ENCODE peak calls at places on chromosomes 11 and 22, in ten cellular contexts. One of them, this sample, is unnamed.

GRCh38 chr11:94876222-94876621 is 97.1 kb downstream of the CWC15 start:
- DNase-seq in endothelial cell of umbilical vein: no peak
- DNase-seq in MM.1S: no peak
- DNase-seq in HCT116: no peak
- DNase-seq in neuronal stem cell: no peak
- DNase-seq in neural progenitor cell: no peak
- DNase-seq in GM23338: no peak
- DNase-seq in fibroblast of lung: no peak
- DNase-seq in mammary epithelial cell: no peak
- DNase-seq in IMR-90: no peak
- DNase-seq in this sample: no peak

GRCh38 chr11:5989203-5989602 is 2.4 kb upstream of the OR52L1 start:
- DNase-seq in neural progenitor cell: no peak
- DNase-seq in fibroblast of lung: no peak
- DNase-seq in endothelial cell of umbilical vein: no peak
- DNase-seq in IMR-90: no peak
- DNase-seq in neuronal stem cell: no peak
- DNase-seq in HCT116: no peak
- DNase-seq in MM.1S: no peak
- DNase-seq in mammary epithelial cell: no peak
- DNase-seq in GM23338: no peak
- DNase-seq in this sample: no peak

GRCh38 chr11:117097567-117098268 is 510 bp downstream of the SIK3 start:
- DNase-seq in MM.1S: peak; percentile 25
- DNase-seq in mammary epithelial cell: no peak
- DNase-seq in neural progenitor cell: peak; percentile 68
- DNase-seq in endothelial cell of umbilical vein: peak; percentile 42
- DNase-seq in HCT116: no peak
- DNase-seq in neuronal stem cell: no peak
- DNase-seq in IMR-90: no peak
- DNase-seq in fibroblast of lung: no peak
- DNase-seq in GM23338: peak; percentile 68
- DNase-seq in this sample: no peak

GRCh38 chr11:64743591-64744543 is at the start of gene RASGRP2:
- DNase-seq in neural progenitor cell: peak; percentile 58
- DNase-seq in fibroblast of lung: no peak
- DNase-seq in IMR-90: no peak
- DNase-seq in mammary epithelial cell: no peak
- DNase-seq in MM.1S: no peak
- DNase-seq in GM23338: peak; percentile 81
- DNase-seq in neuronal stem cell: no peak
- DNase-seq in HCT116: no peak
- DNase-seq in endothelial cell of umbilical vein: peak; percentile 30
- DNase-seq in this sample: no peak

GRCh38 chr11:12092714-12093113 is 17.7 kb upstream of the MICAL2 start:
- DNase-seq in neural progenitor cell: peak; percentile 56
- DNase-seq in HCT116: no peak
- DNase-seq in IMR-90: no peak
- DNase-seq in MM.1S: no peak
- DNase-seq in fibroblast of lung: no peak
- DNase-seq in neuronal stem cell: no peak
- DNase-seq in GM23338: no peak
- DNase-seq in endothelial cell of umbilical vein: no peak
- DNase-seq in mammary epithelial cell: no peak
- DNase-seq in this sample: no peak

GRCh38 chr11:22752908-22753310 is 76.7 kb downstream of the SVIP start:
- DNase-seq in mammary epithelial cell: no peak
- DNase-seq in HCT116: no peak
- DNase-seq in neuronal stem cell: no peak
- DNase-seq in fibroblast of lung: no peak
- DNase-seq in IMR-90: no peak
- DNase-seq in neural progenitor cell: no peak
- DNase-seq in GM23338: no peak
- DNase-seq in endothelial cell of umbilical vein: no peak
- DNase-seq in MM.1S: no peak
- DNase-seq in this sample: no peak

GRCh38 chr22:38311331-38311635 is 6.0 kb downstream of the CSNK1E start:
- DNase-seq in endothelial cell of umbilical vein: no peak
- DNase-seq in neuronal stem cell: no peak
- DNase-seq in IMR-90: no peak
- DNase-seq in neural progenitor cell: no peak
- DNase-seq in GM23338: no peak
- DNase-seq in fibroblast of lung: no peak
- DNase-seq in MM.1S: peak; percentile 27
- DNase-seq in mammary epithelial cell: no peak
- DNase-seq in HCT116: no peak
- DNase-seq in this sample: no peak

GRCh38 chr11:133947298-133947905 is 9.4 kb downstream of the IGSF9B start:
- DNase-seq in endothelial cell of umbilical vein: peak; percentile 20
- DNase-seq in HCT116: no peak
- DNase-seq in fibroblast of lung: peak; percentile 66
- DNase-seq in MM.1S: no peak
- DNase-seq in IMR-90: peak; percentile 23
- DNase-seq in GM23338: peak; percentile 93
- DNase-seq in neuronal stem cell: peak; percentile 66
- DNase-seq in neural progenitor cell: peak; percentile 91
- DNase-seq in mammary epithelial cell: peak; percentile 21
- DNase-seq in this sample: no peak

GRCh38 chr11:65879622-65880021 is at the start of gene CTSW:
- DNase-seq in neuronal stem cell: no peak
- DNase-seq in neural progenitor cell: no peak
- DNase-seq in endothelial cell of umbilical vein: no peak
- DNase-seq in mammary epithelial cell: no peak
- DNase-seq in fibroblast of lung: no peak
- DNase-seq in HCT116: no peak
- DNase-seq in IMR-90: no peak
- DNase-seq in MM.1S: no peak
- DNase-seq in GM23338: no peak
- DNase-seq in this sample: no peak

GRCh38 chr11:15627560-15627959 is 512.8 kb downstream of the INSC start:
- DNase-seq in neural progenitor cell: no peak
- DNase-seq in endothelial cell of umbilical vein: no peak
- DNase-seq in fibroblast of lung: peak; percentile 70
- DNase-seq in GM23338: no peak
- DNase-seq in mammary epithelial cell: peak; percentile 31
- DNase-seq in IMR-90: peak; percentile 74
- DNase-seq in HCT116: no peak
- DNase-seq in MM.1S: no peak
- DNase-seq in neuronal stem cell: no peak
- DNase-seq in this sample: no peak

GRCh38 chr11:124870430-124870829 is 5.2 kb downstream of the ROBO3 start:
- DNase-seq in HCT116: no peak
- DNase-seq in GM23338: no peak
- DNase-seq in fibroblast of lung: no peak
- DNase-seq in MM.1S: no peak
- DNase-seq in endothelial cell of umbilical vein: no peak
- DNase-seq in neuronal stem cell: no peak
- DNase-seq in IMR-90: no peak
- DNase-seq in mammary epithelial cell: no peak
- DNase-seq in neural progenitor cell: no peak
- DNase-seq in this sample: no peak

GRCh38 chr11:61959678-61960077 is 7.8 kb downstream of the FTH1 start:
- DNase-seq in endothelial cell of umbilical vein: no peak
- DNase-seq in IMR-90: no peak
- DNase-seq in neural progenitor cell: no peak
- DNase-seq in MM.1S: no peak
- DNase-seq in HCT116: no peak
- DNase-seq in GM23338: no peak
- DNase-seq in fibroblast of lung: no peak
- DNase-seq in mammary epithelial cell: no peak
- DNase-seq in neuronal stem cell: no peak
- DNase-seq in this sample: no peak

GRCh38 chr22:49771266-49772065 is 56.2 kb downstream of the BRD1 start:
- DNase-seq in IMR-90: no peak
- DNase-seq in MM.1S: no peak
- DNase-seq in GM23338: peak; percentile 59
- DNase-seq in mammary epithelial cell: no peak
- DNase-seq in neuronal stem cell: no peak
- DNase-seq in neural progenitor cell: no peak
- DNase-seq in endothelial cell of umbilical vein: no peak
- DNase-seq in fibroblast of lung: no peak
- DNase-seq in HCT116: no peak
- DNase-seq in this sample: no peak

GRCh38 chr11:68381716-68382115 is 69.3 kb downstream of the LRP5 start:
- DNase-seq in HCT116: no peak
- DNase-seq in MM.1S: no peak
- DNase-seq in GM23338: no peak
- DNase-seq in fibroblast of lung: no peak
- DNase-seq in mammary epithelial cell: no peak
- DNase-seq in neuronal stem cell: no peak
- DNase-seq in endothelial cell of umbilical vein: peak; percentile 36
- DNase-seq in neural progenitor cell: no peak
- DNase-seq in IMR-90: no peak
- DNase-seq in this sample: no peak
- H3K4me1 ChIP-seq in HCT116: no peaks in the 10 kb centered on the region
- H3K4me1 ChIP-seq in MM.1S: no peaks in the 10 kb centered on the region
- H3K4me1 ChIP-seq in GM23338: no peaks in the 10 kb centered on the region
- H3K4me1 ChIP-seq in fibroblast of lung: peaks cover 20% of the 10 kb centered on the region
- H3K4me1 ChIP-seq in mammary epithelial cell: peaks cover 14% of the 10 kb centered on the region
- H3K4me1 ChIP-seq in neuronal stem cell: peaks cover 6% of the 10 kb centered on the region
- H3K4me1 ChIP-seq in endothelial cell of umbilical vein: peaks cover 50% of the 10 kb centered on the region
- H3K4me1 ChIP-seq in neural progenitor cell: no peaks in the 10 kb centered on the region
- H3K4me1 ChIP-seq in IMR-90: peaks cover 20% of the 10 kb centered on the region
- H3K4me1 ChIP-seq in this sample: no peaks in the 10 kb centered on the region

DNA sequence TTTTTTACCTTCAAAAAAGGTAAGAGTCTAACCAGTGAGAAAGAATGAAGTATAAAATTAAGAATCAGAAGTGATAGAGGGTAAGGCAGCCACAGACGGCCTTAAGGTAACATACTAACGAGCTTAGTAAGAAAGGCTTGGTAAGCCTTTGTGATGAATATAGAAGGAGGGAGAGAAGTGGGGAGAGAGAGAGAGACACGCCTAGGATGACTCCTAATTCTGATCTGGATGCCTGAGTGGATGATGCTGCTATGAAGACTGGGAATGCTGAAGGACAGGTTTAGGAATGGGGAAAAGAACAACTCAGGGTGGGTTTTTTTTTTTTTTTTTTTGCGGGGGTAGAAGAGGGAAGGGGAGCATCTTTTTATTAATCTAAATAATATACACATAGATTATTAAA is 4.8 kb downstream of the FBXO3 start:
- DNase-seq in MM.1S: no peak
- DNase-seq in mammary epithelial cell: peak; percentile 81
- DNase-seq in HCT116: no peak
- DNase-seq in IMR-90: no peak
- DNase-seq in GM23338: no peak
- DNase-seq in neuronal stem cell: no peak
- DNase-seq in endothelial cell of umbilical vein: no peak
- DNase-seq in fibroblast of lung: peak; percentile 13
- DNase-seq in neural progenitor cell: no peak
- DNase-seq in this sample: no peak
- H2AFZ ChIP-seq in MM.1S: no peak overlapping the region
- H2AFZ ChIP-seq in mammary epithelial cell: no peak overlapping the region
- H2AFZ ChIP-seq in HCT116: no peak overlapping the region
- H2AFZ ChIP-seq in IMR-90: no peak overlapping the region
- H2AFZ ChIP-seq in GM23338: no peak overlapping the region
- H2AFZ ChIP-seq in neuronal stem cell: no peak overlapping the region
- H2AFZ ChIP-seq in endothelial cell of umbilical vein: no peak overlapping the region
- H2AFZ ChIP-seq in fibroblast of lung: no peak overlapping the region
- H2AFZ ChIP-seq in neural progenitor cell: no peak overlapping the region
- H2AFZ ChIP-seq in this sample: peak overlapping the region; percentile 14

DNA sequence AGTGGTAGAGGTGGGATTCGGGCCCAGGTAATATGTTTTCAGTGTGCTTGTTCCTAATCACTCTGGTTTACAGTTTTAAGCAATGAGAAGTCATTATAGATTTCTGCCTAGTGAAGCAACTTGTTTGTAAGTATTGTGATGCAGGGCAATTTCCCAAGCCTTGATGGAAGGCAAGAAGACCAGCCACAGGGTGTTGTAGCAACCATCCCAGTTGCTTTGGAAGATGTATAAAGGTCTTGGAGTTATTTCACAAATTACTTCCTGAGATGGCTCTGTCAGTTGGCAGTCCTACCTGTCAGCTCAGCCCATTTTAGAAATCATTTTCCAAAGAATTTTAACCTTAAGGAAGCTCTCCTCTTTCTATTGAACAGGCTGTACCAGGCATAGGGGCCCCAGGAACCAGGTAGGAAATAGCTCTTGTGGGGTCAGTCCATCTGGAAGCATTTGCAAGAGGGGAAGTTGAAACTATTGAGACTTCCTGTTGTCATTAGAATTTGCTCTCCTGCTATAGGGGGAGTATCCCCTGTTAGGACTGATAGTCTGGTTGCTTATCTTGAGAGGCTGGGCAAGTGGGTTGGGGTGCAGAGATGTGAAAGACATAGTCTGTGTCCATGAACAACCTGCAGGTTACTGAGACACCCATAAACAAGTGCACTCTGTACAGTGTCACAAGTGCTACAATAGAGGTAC is 47.9 kb downstream of the STIM1 start:
- DNase-seq in HCT116: no peak
- DNase-seq in GM23338: no peak
- DNase-seq in fibroblast of lung: no peak
- DNase-seq in mammary epithelial cell: no peak
- DNase-seq in neural progenitor cell: no peak
- DNase-seq in IMR-90: no peak
- DNase-seq in neuronal stem cell: no peak
- DNase-seq in MM.1S: no peak
- DNase-seq in endothelial cell of umbilical vein: no peak
- DNase-seq in this sample: no peak
- H3K4me1 ChIP-seq in HCT116: peaks cover 16% of the 10 kb centered on the region
- H3K4me1 ChIP-seq in GM23338: no peaks in the 10 kb centered on the region
- H3K4me1 ChIP-seq in fibroblast of lung: peaks cover 5% of the 10 kb centered on the region
- H3K4me1 ChIP-seq in mammary epithelial cell: peaks cover 55% of the 10 kb centered on the region
- H3K4me1 ChIP-seq in neural progenitor cell: peaks cover 16% of the 10 kb centered on the region
- H3K4me1 ChIP-seq in IMR-90: peaks cover 12% of the 10 kb centered on the region
- H3K4me1 ChIP-seq in neuronal stem cell: peaks cover 6% of the 10 kb centered on the region
- H3K4me1 ChIP-seq in MM.1S: peaks cover 34% of the 10 kb centered on the region
- H3K4me1 ChIP-seq in endothelial cell of umbilical vein: peaks cover 4% of the 10 kb centered on the region
- H3K4me1 ChIP-seq in this sample: peaks cover 49% of the 10 kb centered on the region

GRCh38 chr22:23501708-23502107 is 78.4 kb downstream of the IGLL1 start:
- DNase-seq in mammary epithelial cell: no peak
- DNase-seq in IMR-90: no peak
- DNase-seq in neuronal stem cell: no peak
- DNase-seq in fibroblast of lung: no peak
- DNase-seq in endothelial cell of umbilical vein: no peak
- DNase-seq in neural progenitor cell: no peak
- DNase-seq in MM.1S: no peak
- DNase-seq in GM23338: no peak
- DNase-seq in HCT116: no peak
- DNase-seq in this sample: no peak

GRCh38 chr22:23501244-23501643 is 78.8 kb downstream of the IGLL1 start:
- DNase-seq in MM.1S: no peak
- DNase-seq in GM23338: no peak
- DNase-seq in fibroblast of lung: no peak
- DNase-seq in mammary epithelial cell: peak; percentile 10
- DNase-seq in neural progenitor cell: no peak
- DNase-seq in neuronal stem cell: no peak
- DNase-seq in endothelial cell of umbilical vein: no peak
- DNase-seq in IMR-90: no peak
- DNase-seq in HCT116: no peak
- DNase-seq in this sample: no peak

GRCh38 chr22:23503142-23503541 is 76.9 kb downstream of the IGLL1 start:
- DNase-seq in neural progenitor cell: no peak
- DNase-seq in endothelial cell of umbilical vein: no peak
- DNase-seq in GM23338: no peak
- DNase-seq in HCT116: no peak
- DNase-seq in mammary epithelial cell: no peak
- DNase-seq in MM.1S: no peak
- DNase-seq in IMR-90: no peak
- DNase-seq in fibroblast of lung: no peak
- DNase-seq in neuronal stem cell: no peak
- DNase-seq in this sample: no peak

GRCh38 chr22:23503736-23504440 is 76.2 kb downstream of the IGLL1 start:
- DNase-seq in endothelial cell of umbilical vein: no peak
- DNase-seq in neural progenitor cell: no peak
- DNase-seq in fibroblast of lung: no peak
- DNase-seq in IMR-90: no peak
- DNase-seq in GM23338: no peak
- DNase-seq in neuronal stem cell: no peak
- DNase-seq in MM.1S: no peak
- DNase-seq in HCT116: no peak
- DNase-seq in mammary epithelial cell: no peak
- DNase-seq in this sample: no peak

GRCh38 chr22:23504522-23504921 is 75.6 kb downstream of the IGLL1 start:
- DNase-seq in MM.1S: no peak
- DNase-seq in neural progenitor cell: no peak
- DNase-seq in mammary epithelial cell: no peak
- DNase-seq in HCT116: no peak
- DNase-seq in fibroblast of lung: no peak
- DNase-seq in neuronal stem cell: no peak
- DNase-seq in GM23338: no peak
- DNase-seq in endothelial cell of umbilical vein: no peak
- DNase-seq in IMR-90: no peak
- DNase-seq in this sample: no peak
- H2AFZ ChIP-seq in MM.1S: no peak overlapping the region
- H2AFZ ChIP-seq in neural progenitor cell: no peak overlapping the region
- H2AFZ ChIP-seq in mammary epithelial cell: no peak overlapping the region
- H2AFZ ChIP-seq in HCT116: no peak overlapping the region
- H2AFZ ChIP-seq in fibroblast of lung: no peak overlapping the region
- H2AFZ ChIP-seq in neuronal stem cell: no peak overlapping the region
- H2AFZ ChIP-seq in GM23338: no peak overlapping the region
- H2AFZ ChIP-seq in endothelial cell of umbilical vein: no peak overlapping the region
- H2AFZ ChIP-seq in IMR-90: no peak overlapping the region
- H2AFZ ChIP-seq in this sample: peak overlapping the region; percentile 32

This sample was measured in keratinocyte.